ENCODE peak calls at places on chromosomes 1 and 21, in seven cellular contexts. O is adrenal gland, H is right atrium auricular region, T is fibroblast of the aortic adventitia, J is PC-9, R is AG04450, Y is fibroblast of lung. X is an unnamed sample.
A peak's percentile ranks its signal among the peaks of the same experiment; 100 is the strongest.

GRCh38 chr1:12595839-12596821 is 21.9 kb downstream of the DHRS3 start:
- DNase-seq in O (peak; percentile 86), H (peak; percentile 96), T (peak; percentile 99), J (peak; percentile 90), R (peak; percentile 91), Y (peak; percentile 96), X (peak; percentile 98)

GRCh38 chr1:220813013-220813412 is 26.3 kb downstream of the MTARC1 start:
- DNase-seq in O (no peak), H (no peak), T (no peak), J (no peak), R (no peak), Y (no peak), X (no peak)

GRCh38 chr1:55446351-55446750 is 231.2 kb upstream of the USP24 start:
- DNase-seq in O (no peak), H (no peak), T (peak; percentile 59), J (no peak), R (no peak), Y (no peak), X (peak; percentile 56)

GRCh38 chr21:39730418-39731107 is 14.4 kb upstream of the IGSF5 start:
- DNase-seq in O (no peak), H (no peak), T (no peak), J (no peak), R (no peak), Y (no peak), X (no peak)

GRCh38 chr1:169148472-169149252 is 42.2 kb downstream of the ATP1B1 start:
- DNase-seq in O (no peak), H (no peak), T (no peak), J (no peak), R (no peak), Y (peak; percentile 7), X (no peak)

GRCh38 chr1:71861022-71861421 is 421.3 kb downstream of the NEGR1 start:
- DNase-seq in O (no peak), H (no peak), T (peak; percentile 46), J (peak; percentile 35), R (no peak), Y (peak; percentile 58), X (peak; percentile 83)

GRCh38 chr1:15051898-15052528 is 101.5 kb upstream of the TMEM51 start:
- DNase-seq in O (no peak), H (no peak), T (peak; percentile 27), J (no peak), R (no peak), Y (no peak), X (peak; percentile 35)

GRCh38 chr1:104671684-104672353 is 922.1 kb downstream of the AMY1C start:
- DNase-seq in O (no peak), H (no peak), T (no peak), J (no peak), R (no peak), Y (no peak), X (no peak)

GRCh38 chr1:30422251-30422650 is 301.1 kb downstream of the MATN1 start:
- DNase-seq in O (no peak), H (peak; percentile 51), T (no peak), J (no peak), R (no peak), Y (no peak), X (no peak)

GRCh38 chr1:110780600-110781484 is 92.1 kb upstream of the CD53 start:
- DNase-seq in O (peak; percentile 65), H (peak; percentile 74), T (peak; percentile 73), J (peak; percentile 59), R (peak; percentile 20), Y (peak; percentile 74), X (peak; percentile 78)

GRCh38 chr1:171784779-171785178 is 3.3 kb downstream of the METTL13 start:
- DNase-seq in O (no peak), H (no peak), T (no peak), J (no peak), R (no peak), Y (no peak), X (no peak)

GRCh38 chr1:199308349-199308846 is 669.6 kb downstream of the PTPRC start:
- DNase-seq in O (no peak), H (no peak), T (no peak), J (no peak), R (no peak), Y (no peak), X (no peak)

GRCh38 chr1:91791103-91791502 is 94.8 kb downstream of the TGFBR3 start:
- DNase-seq in O (no peak), H (no peak), T (no peak), J (peak; percentile 21), R (no peak), Y (no peak), X (no peak)

GRCh38 chr1:38745476-38746410 is 113.8 kb downstream of the RRAGC start:
- DNase-seq in O (no peak), H (no peak), T (no peak), J (peak; percentile 54), R (no peak), Y (no peak), X (no peak)

GRCh38 chr1:43867946-43868740 is 65.5 kb upstream of the ARTN start:
- DNase-seq in O (no peak), H (no peak), T (peak; percentile 85), J (peak; percentile 68), R (no peak), Y (peak; percentile 91), X (peak; percentile 78)

GRCh38 chr1:40315795-40316594 is 1.1 kb downstream of the COL9A2 start:
- DNase-seq in O (no peak), H (no peak), T (no peak), J (no peak), R (no peak), Y (no peak), X (no peak)

GRCh38 chr1:236639686-236640085 is 35.4 kb upstream of the HEATR1 start:
- DNase-seq in O (no peak), H (no peak), T (no peak), J (no peak), R (no peak), Y (no peak), X (no peak)

GRCh38 chr1:162381941-162382750 is 618 bp downstream of the C1orf226 start:
- DNase-seq in O (no peak), H (no peak), T (no peak), J (no peak), R (no peak), Y (no peak), X (no peak)

GRCh38 chr1:147628441-147628840 is 41.9 kb downstream of the ACP6 start:
- DNase-seq in O (no peak), H (no peak), T (no peak), J (no peak), R (no peak), Y (no peak), X (no peak)

GRCh38 chr1:226308166-226308722 is 720 bp downstream of the LIN9 start:
- DNase-seq in O (peak; percentile 16), H (no peak), T (no peak), J (no peak), R (no peak), Y (no peak), X (no peak)

GRCh38 chr1:118300808-118301207 is 115.8 kb upstream of the SPAG17 start:
- DNase-seq in O (peak; percentile 24), H (no peak), T (no peak), J (no peak), R (no peak), Y (no peak), X (no peak)

GRCh38 chr1:118366296-118366695 is 181.3 kb upstream of the SPAG17 start:
- DNase-seq in O (no peak), H (no peak), T (peak; percentile 46), J (no peak), R (no peak), Y (peak; percentile 0), X (no peak)

GRCh38 chr1:211258756-211259595 is at the start of gene RCOR3:
- DNase-seq in O (peak; percentile 92), H (peak; percentile 89), T (peak; percentile 88), J (peak; percentile 61), R (peak; percentile 73), Y (peak; percentile 94), X (peak; percentile 81)
- TF ChIP-seq CTCF in O (peak; percentile 15), H (peak; percentile 68), T (peak; percentile 59), J (peak; percentile 63), R (peak; percentile 54), Y (peak; percentile 47), X (peak; percentile 34)

GRCh38 chr1:246921481-246921880 is 10.3 kb downstream of the AHCTF1 start:
- DNase-seq in O (no peak), H (no peak), T (peak; percentile 14), J (no peak), R (no peak), Y (peak; percentile 18), X (peak; percentile 71)
- H3K4me3 ChIP-seq in O (no peak overlapping the region), H (no peak overlapping the region), T (no peak overlapping the region), J (no peak overlapping the region), R (no peak overlapping the region), Y (no peak overlapping the region), X (no peak overlapping the region)

GRCh38 chr1:46412853-46413595 is 18.9 kb downstream of the FAAH start:
- DNase-seq in O (peak; percentile 62), H (no peak), T (no peak), J (no peak), R (no peak), Y (no peak), X (no peak)

GRCh38 chr1:46415514-46415913 is 21.4 kb downstream of the FAAH start:
- DNase-seq in O (no peak), H (no peak), T (no peak), J (no peak), R (no peak), Y (no peak), X (no peak)

GRCh38 chr1:46411010-46411405 is 16.9 kb downstream of the FAAH start:
- DNase-seq in O (peak; percentile 61), H (no peak), T (no peak), J (no peak), R (no peak), Y (no peak), X (no peak)

GRCh38 chr1:46411601-46412341 is 17.7 kb downstream of the FAAH start:
- DNase-seq in O (no peak), H (no peak), T (no peak), J (no peak), R (no peak), Y (no peak), X (no peak)

GRCh38 chr1:46413596-46413985 is 19.5 kb downstream of the FAAH start:
- DNase-seq in O (no peak), H (no peak), T (no peak), J (no peak), R (no peak), Y (no peak), X (no peak)
- TF ChIP-seq CTCF in O (no peak), H (peak; percentile 22), T (peak; percentile 45), J (peak; percentile 41), R (peak; percentile 37), Y (peak; percentile 39), X (peak; percentile 24)

DNA sequence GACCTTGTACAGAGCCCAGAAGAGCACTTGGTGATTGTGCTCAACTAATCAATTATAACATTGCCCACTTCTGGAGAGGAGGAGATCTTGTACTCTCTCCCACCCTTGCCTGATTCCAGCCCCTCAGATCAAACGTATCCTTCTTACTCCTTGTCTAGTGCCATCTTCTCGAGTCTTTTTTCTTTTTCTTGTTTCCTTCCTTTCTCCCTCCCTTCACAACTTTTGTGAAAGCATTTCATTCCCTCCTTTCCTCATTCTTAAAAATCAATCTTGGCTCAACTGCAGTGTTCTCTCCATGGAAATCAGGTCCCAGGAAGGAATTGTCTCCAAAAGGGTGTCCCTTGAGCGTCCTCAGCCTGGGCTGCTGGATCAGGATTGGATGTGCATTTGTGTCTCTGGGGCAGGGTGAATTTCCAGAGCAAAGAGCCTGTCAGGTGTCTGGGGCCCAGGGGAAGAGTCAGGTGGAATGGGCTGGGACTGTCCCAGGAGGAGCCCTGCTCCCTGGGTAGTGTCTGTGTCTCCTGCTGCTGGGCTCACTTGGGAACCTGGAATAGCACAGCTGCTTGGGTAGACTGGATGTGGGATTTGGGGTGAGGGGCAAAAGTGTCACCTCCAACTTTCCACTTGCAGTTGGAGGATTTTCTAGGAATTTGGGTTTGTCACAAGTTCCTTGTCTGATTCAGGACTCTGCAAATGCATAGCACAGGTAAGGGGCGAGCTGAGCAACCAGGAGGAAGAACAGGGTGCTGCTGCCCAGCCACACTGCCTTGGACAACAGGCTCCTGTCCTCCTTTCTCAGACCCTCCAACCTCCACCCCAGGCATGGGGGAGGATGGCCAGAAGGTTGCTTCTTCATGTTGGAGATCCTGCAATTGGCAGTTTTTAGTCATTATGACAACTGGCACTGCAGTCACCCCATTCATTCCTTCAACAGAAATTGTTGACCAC is 3.2 kb downstream of the SOX13 start:
- DNase-seq in O (no peak), H (no peak), T (no peak), J (no peak), R (no peak), Y (no peak), X (no peak)
- H3K4me3 ChIP-seq in O (no peak overlapping the region), H (no peak overlapping the region), T (no peak overlapping the region), J (peak overlapping the region; percentile 96), R (no peak overlapping the region), Y (no peak overlapping the region), X (no peak overlapping the region)

X was measured in fibroblast of mammary gland.